ENCODE peak calls at places on chromosomes 2 and 18, in seven cellular contexts. P is right lobe of liver, X is upper lobe of left lung, B is HepG2, C is HCT116, F is IMR-90, E is A549. K is an unnamed sample.

GRCh38 chr2:236748801-236749200 is 179.2 kb downstream of the ACKR3 start:
- ATAC-seq in B (no peak), P (no peak), E (no peak), X (no peak), C (no peak), F (no peak), K (peak; percentile 42)

GRCh38 chr2:54534625-54535024 is 78.5 kb downstream of the SPTBN1 start:
- ATAC-seq in P (no peak), X (no peak), C (no peak), F (no peak), B (no peak), E (no peak), K (no peak)

GRCh38 chr2:96164459-96165184 is 19.4 kb upstream of the DUSP2 start:
- ATAC-seq in P (peak; percentile 31), B (peak; percentile 74), F (no peak), E (peak; percentile 61), C (peak; percentile 76), X (peak; percentile 56), K (no peak)

GRCh38 chr2:195312662-195313061 is 344.4 kb upstream of the SLC39A10 start:
- ATAC-seq in X (no peak), P (no peak), E (no peak), F (no peak), C (no peak), B (no peak), K (no peak)

GRCh38 chr2:153169567-153169966 is 309.0 kb downstream of the RPRM start:
- ATAC-seq in P (no peak), X (no peak), E (no peak), F (no peak), C (no peak), B (no peak), K (no peak)

GRCh38 chr2:109321570-109321969 is 192.6 kb downstream of the SH3RF3 start:
- ATAC-seq in F (no peak), B (no peak), C (no peak), E (no peak), X (no peak), P (no peak), K (no peak)

GRCh38 chr18:9092665-9093064 is 9.8 kb upstream of the NDUFV2 start:
- ATAC-seq in X (no peak), C (no peak), B (peak; percentile 96), E (peak; percentile 85), F (no peak), P (peak; percentile 92), K (no peak)

GRCh38 chr2:57465067-57465466 is 581.5 kb upstream of the VRK2 start:
- ATAC-seq in P (no peak), C (no peak), B (no peak), X (no peak), F (no peak), E (no peak), K (no peak)

GRCh38 chr2:208496129-208496528 is 89.5 kb downstream of the PTH2R start:
- ATAC-seq in E (no peak), F (no peak), B (no peak), P (no peak), X (no peak), C (no peak), K (no peak)

GRCh38 chr18:74430811-74431571 is 26.1 kb downstream of the DIPK1C start:
- ATAC-seq in X (no peak), C (no peak), P (no peak), B (no peak), E (no peak), F (no peak), K (no peak)

GRCh38 chr2:219107837-219108236 is 47.1 kb upstream of the IHH start:
- ATAC-seq in B (no peak), C (no peak), X (no peak), E (no peak), P (no peak), F (no peak), K (no peak)

GRCh38 chr2:108917526-108917925 is 71.5 kb downstream of the EDAR start:
- ATAC-seq in B (no peak), C (no peak), P (no peak), E (no peak), X (no peak), F (no peak), K (no peak)

GRCh38 chr2:73992036-73992435 is 7.3 kb downstream of the TET3 start:
- ATAC-seq in E (no peak), C (no peak), B (no peak), P (no peak), F (no peak), X (no peak), K (no peak)

GRCh38 chr2:207974214-207974600 is 51.1 kb downstream of the PLEKHM3 start:
- ATAC-seq in C (no peak), E (peak; percentile 59), P (peak; percentile 76), B (no peak), F (no peak), X (peak; percentile 93), K (no peak)

GRCh38 chr2:71938659-71939587 is 208.7 kb downstream of the CYP26B1 start:
- ATAC-seq in E (no peak), F (no peak), X (no peak), P (no peak), C (no peak), B (no peak), K (no peak)

GRCh38 chr2:64250751-64251405 is 106.7 kb upstream of the PELI1 start:
- ATAC-seq in F (no peak), E (no peak), X (no peak), B (no peak), P (no peak), C (no peak), K (no peak)

GRCh38 chr2:230942920-230943896 is 18.2 kb upstream of the GPR55 start:
- ATAC-seq in E (no peak), F (no peak), P (peak; percentile 55), C (peak; percentile 63), X (no peak), B (no peak), K (peak; percentile 53)

GRCh38 chr2:122993592-122993991 is 1031.5 kb upstream of the CNTNAP5 start:
- ATAC-seq in X (no peak), B (no peak), E (no peak), C (no peak), F (no peak), P (no peak), K (no peak)

GRCh38 chr2:211113294-211114175 is 557.1 kb downstream of the CPS1 start:
- ATAC-seq in P (peak; percentile 61), C (no peak), E (no peak), X (no peak), B (no peak), F (no peak), K (no peak)

GRCh38 chr18:35141077-35141476 is 99.8 kb upstream of the ZNF397 start:
- ATAC-seq in P (no peak), F (no peak), B (no peak), C (no peak), E (no peak), X (no peak), K (no peak)

GRCh38 chr2:161170377-161170776 is 10.1 kb downstream of the TANK start:
- ATAC-seq in P (no peak), F (no peak), X (no peak), E (no peak), C (no peak), B (no peak), K (no peak)

GRCh38 chr18:23230688-23231087 is 95.4 kb downstream of the CABLES1 start:
- ATAC-seq in B (no peak), F (no peak), X (no peak), C (no peak), E (no peak), P (no peak), K (peak; percentile 3)

GRCh38 chr2:7368211-7368610 is 451.0 kb downstream of the RNF144A start:
- ATAC-seq in F (no peak), X (no peak), P (no peak), E (no peak), C (no peak), B (no peak), K (no peak)

DNA sequence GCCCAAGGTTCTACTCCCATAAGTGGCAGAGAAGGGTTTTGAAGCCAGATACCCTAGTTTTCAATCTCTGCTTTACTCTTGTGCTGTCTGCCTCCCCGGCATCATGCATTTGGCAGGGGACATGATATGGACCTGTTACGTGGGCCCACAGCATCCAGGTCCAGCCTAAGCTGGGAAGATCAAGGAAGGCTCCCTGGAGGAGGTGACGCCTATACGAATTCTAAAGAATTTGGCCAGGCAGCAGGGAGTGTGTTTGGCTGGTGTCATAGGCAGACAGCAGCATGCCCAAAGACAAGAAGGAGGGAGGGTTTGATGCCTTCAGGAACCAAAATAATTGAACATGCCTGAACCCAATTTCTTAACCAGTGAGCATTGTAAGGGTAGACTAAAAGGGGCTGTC is 21.2 kb downstream of the NRP2 start:
- ATAC-seq in X (no peak), B (no peak), C (no peak), F (no peak), E (no peak), P (no peak), K (no peak)
- H3K4me1 ChIP-seq in X (peaks cover 66% of the 10 kb centered on the region), B (peaks cover 59% of the 10 kb centered on the region), C (peaks cover 39% of the 10 kb centered on the region), F (peaks cover 58% of the 10 kb centered on the region), E (peaks cover 100% of the 10 kb centered on the region), P (no peaks in the 10 kb centered on the region), K (peaks cover 64% of the 10 kb centered on the region)

GRCh38 chr2:20447437-20448245 is 767 bp downstream of the RHOB start:
- ATAC-seq in X (peak; percentile 0), B (peak; percentile 5), E (peak; percentile 15), F (peak; percentile 11), P (peak; percentile 0), C (peak; percentile 23), K (no peak)
- TF ChIP-seq POLR2A in X (no peak), B (peak; percentile 90), E (no peak), F (no peak), P (peak; percentile 75), C (no peak), K (peak; percentile 88)

GRCh38 chr2:159134979-159135378 is 151.5 kb downstream of the WDSUB1 start:
- ATAC-seq in X (no peak), P (no peak), C (no peak), E (no peak), F (no peak), B (no peak), K (no peak)
- H3K4me1 ChIP-seq in X (peaks cover 36% of the 10 kb centered on the region), P (no peaks in the 10 kb centered on the region), C (peaks cover 20% of the 10 kb centered on the region), E (peaks cover 23% of the 10 kb centered on the region), F (peaks cover 41% of the 10 kb centered on the region), B (no peaks in the 10 kb centered on the region), K (peaks cover 78% of the 10 kb centered on the region)

DNA sequence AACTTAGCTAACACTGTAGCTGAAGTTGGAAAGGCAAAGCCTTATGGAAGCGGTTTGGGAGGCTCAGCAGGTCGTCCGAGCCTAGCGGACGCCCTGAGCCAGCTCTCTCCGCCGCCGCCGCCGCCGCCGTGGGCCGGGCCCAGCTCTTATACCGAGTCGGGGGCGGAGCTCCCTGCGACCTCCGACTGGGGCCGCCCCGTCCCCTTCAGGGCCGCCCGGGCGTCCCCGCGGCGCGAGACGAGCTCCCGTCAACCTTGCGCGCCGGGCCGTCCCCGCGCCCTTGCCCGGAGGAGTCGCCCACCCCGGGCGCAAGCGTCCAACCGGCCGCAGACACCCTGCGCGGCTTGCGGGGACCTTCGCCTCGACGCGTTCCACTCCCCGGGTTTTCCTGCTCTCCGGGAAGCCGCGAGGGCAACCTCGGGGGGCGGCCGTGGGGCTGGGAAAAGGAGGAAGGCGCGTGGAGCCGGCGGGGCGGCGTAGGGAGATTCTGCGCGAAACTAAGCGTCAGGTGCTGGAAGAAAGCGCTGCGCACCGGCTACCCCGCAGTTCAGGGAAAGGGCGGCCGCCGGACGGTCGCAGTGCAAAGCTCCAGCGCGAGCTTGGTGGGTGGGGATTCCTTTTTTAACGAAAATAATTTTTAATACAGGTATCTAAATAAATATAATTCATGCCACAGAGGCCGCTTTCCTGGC is at the start of gene SLC40A1:
- ATAC-seq in X (peak; percentile 97), B (peak; percentile 96), E (peak; percentile 97), F (peak; percentile 98), C (peak; percentile 84), P (peak; percentile 86), K (peak; percentile 98)
- TF ChIP-seq POLR2A in X (peak; percentile 96), B (peak; percentile 73), E (peak; percentile 87), F (no peak), C (no peak), P (peak; percentile 98), K (peak; percentile 93)

GRCh38 chr2:128302744-128303067 is 16.0 kb downstream of the HS6ST1 start:
- ATAC-seq in E (no peak), C (no peak), X (no peak), F (no peak), B (no peak), P (no peak), K (no peak)
- H3K4me1 ChIP-seq in E (peaks cover 41% of the 10 kb centered on the region), C (peaks cover 59% of the 10 kb centered on the region), X (peaks cover 25% of the 10 kb centered on the region), F (peaks cover 72% of the 10 kb centered on the region), B (peaks cover 48% of the 10 kb centered on the region), P (peaks cover 4% of the 10 kb centered on the region), K (peaks cover 5% of the 10 kb centered on the region)

K was measured in gastroesophageal sphincter.